ENCODE peak calls at places on chromosomes 16 and 17, in seven cellular contexts. N is lung, B is B cell, M is GM10248, Y is transverse colon, X is nephron progenitor cell, T is fibroblast of lung. E is an unnamed sample.

GRCh38 chr17:74840989-74841666 is 18.6 kb downstream of the GRIN2C start:
- DNase-seq in T (peak), B (peak), M (no peak), X (no peak), Y (peak), N (peak), E (no peak)

GRCh38 chr17:75818326-75818885 is 25.8 kb downstream of the UNC13D start:
- DNase-seq in N (no peak), X (no peak), Y (no peak), M (no peak), B (no peak), T (no peak), E (no peak)

GRCh38 chr17:56781944-56782737 is 51.6 kb downstream of the C17orf67 start:
- DNase-seq in T (no peak), Y (no peak), B (no peak), N (no peak), M (no peak), X (no peak), E (no peak)

GRCh38 chr17:28982191-28982793 is 23.5 kb downstream of the SEZ6 start:
- DNase-seq in X (no peak), M (peak), B (peak), T (peak), Y (peak), N (peak), E (no peak)

GRCh38 chr17:54968954-54969400 is 412 bp downstream of the STXBP4 start:
- DNase-seq in Y (peak), M (no peak), B (no peak), T (peak), X (no peak), N (no peak), E (no peak)

GRCh38 chr16:49499018-49499785 is 125.6 kb downstream of the C16orf78 start:
- DNase-seq in N (no peak), T (no peak), M (no peak), B (no peak), X (no peak), Y (no peak), E (no peak)

GRCh38 chr16:48607056-48607825 is 2.7 kb downstream of the N4BP1 start:
- DNase-seq in X (no peak), Y (peak), B (no peak), M (no peak), T (peak), N (peak), E (no peak)

GRCh38 chr16:87821346-87822001 is 47.8 kb downstream of the SLC7A5 start:
- DNase-seq in M (no peak), B (no peak), T (no peak), N (no peak), X (no peak), Y (no peak), E (no peak)

GRCh38 chr16:69567031-69567680 is 1.4 kb downstream of the NFAT5 start:
- DNase-seq in X (peak), B (peak), N (no peak), T (peak), M (peak), Y (no peak), E (no peak)

GRCh38 chr17:1490643-1491405 is 1.7 kb downstream of the MYO1C start:
- DNase-seq in X (peak), N (peak), T (peak), B (peak), Y (peak), M (peak), E (peak)

GRCh38 chr17:40511667-40512221 is 10.3 kb upstream of the TNS4 start:
- DNase-seq in X (no peak), N (no peak), B (no peak), M (no peak), T (no peak), Y (no peak), E (no peak)

GRCh38 chr17:76867578-76868175 is 527 bp upstream of the MGAT5B start:
- DNase-seq in Y (no peak), B (no peak), X (no peak), T (peak), M (no peak), N (no peak), E (no peak)

GRCh38 chr16:65070831-65071230 is 51.0 kb downstream of the CDH11 start:
- DNase-seq in B (no peak), N (peak), Y (peak), X (no peak), M (no peak), T (peak), E (peak)

GRCh38 chr17:32523827-32524552 is 37.2 kb downstream of the CDK5R1 start:
- DNase-seq in T (no peak), Y (no peak), N (no peak), B (peak), M (peak), X (no peak), E (no peak)

GRCh38 chr16:30482366-30482765 is 9.8 kb downstream of the ITGAL start:
- DNase-seq in M (no peak), X (no peak), B (no peak), Y (no peak), N (no peak), T (no peak), E (no peak)
- TF ChIP-seq CTCF in M (no peak), X (no peak), B (peak), Y (no peak), N (no peak), T (peak), E (peak)

GRCh38 chr16:30406911-30407793 is at the start of gene ZNF771:
- DNase-seq in Y (peak), B (peak), X (peak), T (peak), M (peak), N (peak), E (peak)
- TF ChIP-seq CTCF in Y (no peak), B (no peak), X (peak), T (no peak), M (no peak), N (no peak), E (peak)

GRCh38 chr17:30334421-30334820 is 564 bp upstream of the TMIGD1 start:
- DNase-seq in N (no peak), B (no peak), M (no peak), Y (no peak), T (no peak), X (no peak), E (no peak)

GRCh38 chr17:30340957-30341356 is 7.1 kb upstream of the TMIGD1 start:
- DNase-seq in B (no peak), X (no peak), M (no peak), T (no peak), N (no peak), Y (no peak), E (no peak)

GRCh38 chr17:30337393-30337999 is 3.6 kb upstream of the TMIGD1 start:
- DNase-seq in B (no peak), N (no peak), M (no peak), X (no peak), T (no peak), Y (no peak), E (no peak)

GRCh38 chr17:30333503-30334240 is at the start of gene TMIGD1:
- DNase-seq in N (no peak), X (no peak), M (no peak), Y (no peak), T (no peak), B (no peak), E (no peak)

DNA sequence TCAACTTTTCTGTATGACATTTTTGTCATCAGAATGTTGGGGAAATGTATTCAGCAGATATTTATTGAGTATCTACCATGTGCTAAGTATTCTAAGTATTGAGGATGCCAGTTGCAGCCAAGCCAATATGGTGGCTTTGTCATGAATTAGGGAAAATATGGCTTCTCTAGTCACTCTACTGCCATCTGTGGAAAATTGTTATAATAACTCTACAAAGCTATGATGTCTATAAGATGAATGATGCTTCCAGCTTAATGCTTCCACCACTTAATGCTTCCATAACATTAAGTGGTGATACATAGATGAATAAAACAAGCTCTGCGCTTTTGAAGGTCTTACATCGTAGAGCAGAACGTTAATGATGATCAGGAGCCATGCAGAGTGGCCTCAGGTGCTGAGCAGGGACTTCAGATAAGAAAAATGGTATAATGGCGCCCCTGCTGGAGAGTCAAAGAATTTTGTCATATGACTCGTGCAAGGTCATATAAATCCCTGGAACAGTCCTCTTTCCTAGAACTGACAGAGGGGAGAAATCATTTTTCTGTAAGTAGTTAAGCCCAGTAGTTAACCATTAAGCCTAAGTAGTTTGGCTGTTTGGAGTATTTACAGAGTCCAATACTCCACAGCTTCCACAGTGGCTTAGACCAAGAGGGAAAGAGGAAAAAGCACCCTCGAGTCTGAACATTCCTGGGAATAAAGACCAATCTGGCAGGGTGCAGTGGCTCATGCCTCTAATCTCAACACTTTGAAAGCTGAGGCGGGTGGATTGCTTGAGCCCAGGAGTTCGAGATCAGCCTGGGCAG is 2.7 kb upstream of the TMIGD1 start:
- DNase-seq in Y (peak), T (peak), X (peak), N (peak), B (peak), M (peak), E (peak)
- TF ChIP-seq CTCF in Y (peak), T (peak), X (peak), N (peak), B (peak), M (peak), E (peak)

GRCh38 chr16:30088832-30089624 is 2.7 kb downstream of the TBX6 start:
- DNase-seq in Y (no peak), N (no peak), T (no peak), B (no peak), X (no peak), M (no peak), E (no peak)

GRCh38 chr16:30092373-30093010 is 768 bp upstream of the TBX6 start:
- DNase-seq in Y (peak), M (peak), N (peak), T (peak), B (peak), X (peak), E (peak)

GRCh38 chr16:30094541-30095165 is 1.4 kb downstream of the YPEL3 start:
- DNase-seq in Y (no peak), M (no peak), X (peak), B (no peak), T (no peak), N (no peak), E (peak)

GRCh38 chr16:30090607-30091332 is 954 bp downstream of the TBX6 start:
- DNase-seq in T (no peak), M (no peak), X (no peak), B (peak), N (no peak), Y (no peak), E (no peak)

GRCh38 chr16:30091474-30092372 is at the start of gene TBX6:
- DNase-seq in Y (peak), X (peak), T (peak), N (peak), M (peak), B (peak), E (peak)
- TF ChIP-seq CTCF in Y (peak), X (peak), T (peak), N (peak), M (peak), B (peak), E (peak)

GRCh38 chr17:10631048-10631700 is 25.9 kb downstream of the MYH3 start:
- DNase-seq in M (peak), N (no peak), Y (peak), B (peak), T (no peak), X (peak), E (peak)

GRCh38 chr17:10638151-10638550 is 19.0 kb downstream of the MYH3 start:
- DNase-seq in B (no peak), Y (no peak), M (no peak), T (no peak), X (no peak), N (no peak), E (no peak)

GRCh38 chr17:10633738-10634379 is 23.2 kb downstream of the MYH3 start:
- DNase-seq in M (peak), X (no peak), T (no peak), B (peak), N (no peak), Y (no peak), E (no peak)

GRCh38 chr17:10631701-10632100 is 25.4 kb downstream of the MYH3 start:
- DNase-seq in Y (no peak), X (no peak), M (no peak), T (no peak), B (no peak), N (no peak), E (no peak)

DNA sequence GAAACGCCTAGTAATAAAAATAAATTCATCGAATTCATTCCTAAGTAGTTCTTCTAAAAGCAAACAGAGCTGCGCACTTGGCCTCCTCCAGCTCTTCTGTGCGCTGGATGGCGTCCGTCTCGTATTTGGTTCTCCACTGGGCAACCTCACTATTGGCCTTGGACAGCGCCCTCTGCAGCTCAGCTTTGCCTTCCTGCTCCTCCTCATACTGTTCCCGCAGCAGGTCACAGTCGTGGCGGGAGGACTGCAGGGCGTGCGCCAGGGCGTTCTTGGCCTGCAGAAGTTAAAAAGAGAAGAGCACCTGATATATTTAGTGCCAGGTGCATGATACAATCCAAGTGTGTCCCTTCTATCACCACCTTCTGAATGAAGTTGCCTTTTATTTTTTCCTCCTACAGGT is 21.8 kb downstream of the MYH3 start:
- DNase-seq in B (no peak), X (no peak), M (no peak), T (no peak), N (no peak), Y (no peak), E (no peak)
- TF ChIP-seq CTCF in B (no peak), X (no peak), M (no peak), T (no peak), N (no peak), Y (no peak), E (no peak)

GRCh38 chr17:21278304-21279197 is 6.0 kb upstream of the MAP2K3 start:
- DNase-seq in B (peak), M (no peak), X (no peak), N (peak), T (no peak), Y (peak), E (no peak)

GRCh38 chr17:21277332-21277731 is 7.2 kb upstream of the MAP2K3 start:
- DNase-seq in M (no peak), B (no peak), X (no peak), N (no peak), T (no peak), Y (no peak), E (no peak)

GRCh38 chr17:21275047-21275578 is 9.4 kb upstream of the MAP2K3 start:
- DNase-seq in M (no peak), T (no peak), N (no peak), Y (no peak), X (no peak), B (no peak), E (no peak)

GRCh38 chr17:21272881-21273839 is 11.4 kb upstream of the MAP2K3 start:
- DNase-seq in M (no peak), Y (peak), X (no peak), T (no peak), B (no peak), N (no peak), E (no peak)

GRCh38 chr17:21275579-21276339 is 8.8 kb upstream of the MAP2K3 start:
- DNase-seq in Y (peak), N (peak), M (peak), X (peak), T (peak), B (peak), E (peak)
- TF ChIP-seq CTCF in Y (peak), N (no peak), M (no peak), X (no peak), T (no peak), B (peak), E (no peak)

GRCh38 chr16:67525176-67525860 is 3.3 kb upstream of the RIPOR1 start:
- DNase-seq in N (no peak), Y (no peak), T (peak), X (no peak), B (peak), M (no peak), E (no peak)
- TF ChIP-seq CTCF in N (no peak), Y (no peak), T (peak), X (no peak), B (no peak), M (no peak), E (no peak)

E was measured in neural crest cell.